ENCODE peak calls at places on chromosome 22, in five cellular contexts. F is A549, N is GM23338, Y is GM12878, P is HepG2. J is an unnamed sample.
A peak's percentile ranks its signal among the peaks of the same experiment; 100 is the strongest.

GRCh38 chr22:25172153-25172552 is 27.5 kb upstream of the CRYBB3 start:
- DNase-seq in Y (no peak), F (peak; percentile 7), P (peak; percentile 21), N (no peak), J (no peak)

GRCh38 chr22:35631597-35631996 is 14.5 kb upstream of the MB start:
- DNase-seq in F (peak; percentile 40), P (peak; percentile 60), N (peak; percentile 92), Y (no peak), J (peak; percentile 54)

GRCh38 chr22:49207008-49207775 is 620.5 kb downstream of the BRD1 start:
- DNase-seq in Y (no peak), N (no peak), P (no peak), F (no peak), J (no peak)

GRCh38 chr22:31830721-31831070 is 76.9 kb downstream of the DEPDC5 start:
- DNase-seq in N (no peak), F (no peak), P (no peak), Y (no peak), J (no peak)

GRCh38 chr22:48299801-48300200 is 1527.9 kb downstream of the BRD1 start:
- DNase-seq in Y (no peak), P (no peak), F (no peak), N (no peak), J (no peak)

GRCh38 chr22:20431520-20432237 is 5.9 kb downstream of the SCARF2 start:
- DNase-seq in N (peak; percentile 43), P (no peak), Y (no peak), F (no peak), J (peak; percentile 86)

GRCh38 chr22:31871475-31871874 is 72.9 kb upstream of the YWHAH start:
- DNase-seq in F (no peak), N (no peak), Y (no peak), P (no peak), J (no peak)

GRCh38 chr22:24554316-24555159 is at the start of gene GUCD1:
- DNase-seq in Y (no peak), F (no peak), N (peak; percentile 39), P (no peak), J (no peak)

GRCh38 chr22:29004647-29005371 is 56.8 kb downstream of the C22orf31 start:
- DNase-seq in Y (no peak), F (no peak), P (peak; percentile 90), N (peak; percentile 88), J (no peak)

GRCh38 chr22:41561335-41561734 is 525 bp downstream of the CSDC2 start:
- DNase-seq in P (no peak), N (peak; percentile 47), F (no peak), Y (no peak), J (no peak)

GRCh38 chr22:22936190-22936914 is 48.7 kb downstream of the IGLL5 start:
- DNase-seq in Y (no peak), P (no peak), N (no peak), F (no peak), J (peak; percentile 62)

GRCh38 chr22:22934543-22935055 is 47.0 kb downstream of the IGLL5 start:
- DNase-seq in F (no peak), Y (no peak), P (no peak), N (no peak), J (peak; percentile 56)

GRCh38 chr22:22936915-22937656 is 49.5 kb downstream of the IGLL5 start:
- DNase-seq in Y (no peak), F (no peak), N (no peak), P (no peak), J (no peak)

GRCh38 chr22:22935056-22935545 is 47.5 kb downstream of the IGLL5 start:
- DNase-seq in N (no peak), P (no peak), Y (no peak), F (no peak), J (peak; percentile 54)

DNA sequence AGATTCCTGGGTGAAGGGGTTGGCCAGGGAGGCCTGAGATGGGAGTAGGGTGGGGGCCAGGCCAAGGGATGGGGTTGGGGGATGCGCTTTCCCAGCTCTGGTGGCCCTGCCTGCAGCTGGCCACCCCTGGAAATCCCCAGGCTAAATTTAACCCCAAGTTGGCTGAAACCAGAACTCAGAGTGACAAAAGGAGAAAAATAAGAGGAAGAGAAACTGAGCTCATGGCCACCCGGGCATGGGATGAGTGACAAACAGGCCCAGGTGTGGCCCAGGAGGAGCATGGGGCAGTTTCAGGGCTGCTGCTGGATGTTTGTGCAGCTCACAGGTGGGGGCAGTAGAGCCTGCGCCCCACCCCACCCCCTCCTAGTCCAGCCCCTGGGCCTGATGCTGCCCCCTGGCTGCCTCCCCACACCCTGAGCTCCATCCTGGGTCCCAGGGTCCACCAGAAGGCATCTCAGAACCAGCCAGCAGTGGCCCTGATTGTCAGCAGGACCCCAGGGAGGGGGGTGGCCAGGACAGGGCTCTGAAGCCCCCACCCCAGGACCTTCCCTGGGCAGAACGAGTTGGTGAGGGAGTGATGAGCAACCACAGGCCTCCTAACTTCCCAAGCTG is 48.0 kb downstream of the IGLL5 start:
- DNase-seq in F (no peak), Y (peak; percentile 99), P (no peak), N (peak; percentile 24), J (peak; percentile 72)
- TF ChIP-seq JUNB in F (no peak), Y (peak; percentile 86), P (no peak), N (no peak), J (no peak)

GRCh38 chr22:45353816-45354215 is 44.1 kb downstream of the FAM118A start:
- DNase-seq in N (no peak), F (no peak), P (no peak), Y (no peak), J (no peak)

GRCh38 chr22:45357492-45357891 is 47.8 kb downstream of the FAM118A start:
- DNase-seq in N (no peak), Y (no peak), F (no peak), P (no peak), J (no peak)

GRCh38 chr22:45358127-45358526 is 48.4 kb downstream of the FAM118A start:
- DNase-seq in P (no peak), N (no peak), Y (no peak), F (no peak), J (no peak)

GRCh38 chr22:45359627-45360026 is 49.9 kb downstream of the FAM118A start:
- DNase-seq in F (no peak), N (no peak), P (no peak), Y (no peak), J (no peak)
- TF ChIP-seq JUNB in F (no peak), N (no peak), P (no peak), Y (no peak), J (no peak)

GRCh38 chr22:37092997-37093396 is 16.5 kb downstream of the TMPRSS6 start:
- DNase-seq in P (no peak), F (no peak), N (no peak), Y (no peak), J (no peak)

GRCh38 chr22:37090920-37091688 is 18.4 kb downstream of the TMPRSS6 start:
- DNase-seq in N (no peak), F (no peak), P (no peak), Y (no peak), J (no peak)

GRCh38 chr22:37094239-37094638 is 15.3 kb downstream of the TMPRSS6 start:
- DNase-seq in N (no peak), P (no peak), Y (no peak), F (no peak), J (no peak)

GRCh38 chr22:37089451-37089850 is 20.1 kb downstream of the TMPRSS6 start:
- DNase-seq in F (no peak), N (no peak), Y (no peak), P (no peak), J (peak; percentile 12)

DNA sequence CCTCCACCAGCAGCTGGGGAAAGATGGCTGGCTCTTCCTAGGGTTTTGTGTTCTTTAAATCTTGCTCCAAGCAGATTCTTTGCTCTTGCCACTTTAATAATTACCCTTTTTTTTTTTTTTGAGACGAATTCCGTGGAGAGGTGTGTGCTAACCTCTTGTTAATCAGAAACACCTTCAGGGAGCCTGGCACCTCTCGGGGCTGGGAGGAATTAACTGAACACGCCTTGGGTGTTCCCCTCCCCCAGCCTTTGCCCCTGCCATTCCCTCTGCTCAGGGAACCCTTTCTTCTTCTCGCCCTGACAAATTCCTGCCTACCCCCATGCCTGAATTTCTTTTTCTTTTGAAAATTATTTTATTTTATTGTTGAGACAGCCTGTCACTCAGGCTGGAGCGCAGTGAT is 17.5 kb downstream of the TMPRSS6 start:
- DNase-seq in F (no peak), Y (no peak), N (no peak), P (no peak), J (no peak)
- TF ChIP-seq JUNB in F (no peak), Y (no peak), N (no peak), P (no peak), J (no peak)

GRCh38 chr22:22103078-22103593 is 120.5 kb upstream of the TOP3B start:
- DNase-seq in F (peak; percentile 11), N (peak; percentile 72), Y (no peak), P (no peak), J (peak; percentile 95)
- TF ChIP-seq JUNB in F (no peak), N (no peak), Y (no peak), P (no peak), J (no peak)

DNA sequence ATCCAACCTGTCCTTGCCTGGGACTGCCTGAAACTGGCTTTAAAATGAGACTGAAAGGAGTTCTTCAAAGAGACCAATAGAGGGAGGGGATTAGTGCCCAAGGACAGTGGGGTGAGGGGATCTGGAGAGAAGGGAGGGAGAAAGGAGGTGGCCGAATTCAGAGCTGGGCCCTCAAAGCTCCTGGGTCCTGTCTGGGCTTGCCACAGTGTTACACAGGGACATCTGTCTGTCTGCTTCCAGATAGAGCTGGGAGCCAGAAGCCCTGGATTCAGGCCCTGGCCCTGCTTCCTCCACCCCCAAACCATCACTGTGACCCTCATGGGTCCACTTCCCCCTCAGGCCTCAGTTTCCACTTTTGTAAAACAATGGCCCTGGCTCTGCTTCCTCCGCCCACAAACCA is 3.6 kb downstream of the KCNJ4 start:
- DNase-seq in N (no peak), P (no peak), Y (no peak), F (no peak), J (no peak)
- TF ChIP-seq JUNB in N (no peak), P (no peak), Y (no peak), F (no peak), J (no peak)